ENCODE peak calls at places on chromosomes 11 and 22, in four cellular contexts. E is HepG2, N is K562, T is GM12878. R is an unnamed sample.

GRCh38 chr11:130114281-130114680 is 44.6 kb downstream of the APLP2 start:
- DNase-seq in E (no peak), N (no peak), T (no peak), R (no peak)

GRCh38 chr11:62141111-62142042 is 17.6 kb downstream of the INCENP start:
- DNase-seq in E (no peak), N (no peak), T (no peak), R (no peak)

GRCh38 chr11:36436084-36436483 is 74.0 kb downstream of the TRAF6 start:
- DNase-seq in E (no peak), N (no peak), T (no peak), R (no peak)

GRCh38 chr11:46914363-46914762 is 4.0 kb downstream of the LRP4 start:
- DNase-seq in E (no peak), N (peak; percentile 4), T (no peak), R (no peak)

GRCh38 chr11:20617346-20617745 is 17.9 kb downstream of the SLC6A5 start:
- DNase-seq in E (no peak), N (no peak), T (no peak), R (no peak)

GRCh38 chr11:2672553-2673249 is 27.1 kb downstream of the KCNQ1OT1 start:
- DNase-seq in E (no peak), N (no peak), T (no peak), R (no peak)

GRCh38 chr22:18998998-18999397 is 62.9 kb upstream of the PRODH start:
- DNase-seq in E (no peak), N (peak; percentile 80), T (no peak), R (peak; percentile 40)

GRCh38 chr11:43986327-43986726 is 43.9 kb downstream of the C11orf96 start:
- DNase-seq in E (no peak), N (no peak), T (no peak), R (no peak)

GRCh38 chr11:78833237-78833636 is 258.6 kb upstream of the NARS2 start:
- DNase-seq in E (no peak), N (no peak), T (no peak), R (no peak)

GRCh38 chr11:100525635-100526034 is 161.5 kb upstream of the ARHGAP42 start:
- DNase-seq in E (no peak), N (no peak), T (no peak), R (no peak)

GRCh38 chr11:124101722-124102121 is 13.5 kb upstream of the VWA5A start:
- DNase-seq in E (no peak), N (no peak), T (no peak), R (no peak)

GRCh38 chr22:27801197-27801615 is 350 bp downstream of the MN1 start:
- DNase-seq in E (no peak), N (no peak), T (no peak), R (peak; percentile 72)

GRCh38 chr22:26484360-26484706 is 656 bp downstream of the SRRD start:
- DNase-seq in E (no peak), N (no peak), T (no peak), R (no peak)

GRCh38 chr11:126153999-126154398 is 57.5 kb downstream of the RPUSD4 start:
- DNase-seq in E (no peak), N (no peak), T (no peak), R (peak; percentile 63)

GRCh38 chr11:64814712-64815187 is 4.4 kb upstream of the MEN1 start:
- DNase-seq in E (peak; percentile 24), N (no peak), T (peak; percentile 94), R (no peak)

GRCh38 chr11:94768602-94769511 is 701 bp downstream of the AMOTL1 start:
- DNase-seq in E (no peak), N (peak; percentile 26), T (no peak), R (no peak)

GRCh38 chr11:3103076-3103475 is 45.9 kb upstream of the CARS1 start:
- DNase-seq in E (no peak), N (no peak), T (no peak), R (no peak)

DNA sequence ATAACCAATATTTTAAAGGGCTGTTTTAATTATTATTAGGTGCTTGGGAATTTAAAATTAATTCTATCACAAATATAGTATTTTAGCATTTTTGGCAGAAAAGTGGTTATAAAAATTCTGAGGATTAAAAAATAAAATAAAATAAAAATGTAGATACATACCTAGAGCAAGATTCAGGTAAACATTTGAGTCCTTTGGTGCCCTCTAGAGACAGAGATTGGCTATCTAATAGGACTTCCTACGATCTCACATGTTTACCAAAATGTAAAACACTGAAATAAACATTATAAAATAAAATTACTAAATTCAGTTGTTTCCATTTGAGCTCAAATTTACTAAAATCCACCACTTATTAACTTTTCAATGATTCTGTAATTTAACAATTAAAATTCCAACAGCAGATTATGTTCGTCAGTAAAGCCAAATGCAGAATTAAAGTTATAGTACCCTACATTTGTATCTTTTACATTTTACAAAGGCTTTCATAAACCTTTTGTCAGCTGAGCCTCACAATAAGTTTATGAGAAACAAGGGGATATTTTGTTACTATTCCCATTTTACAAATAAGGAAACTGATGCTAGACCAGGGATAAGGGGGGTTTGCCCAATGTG is 27.7 kb downstream of the SLC36A4 start:
- DNase-seq in E (peak; percentile 24), N (no peak), T (no peak), R (no peak)
- TF ChIP-seq SP1 in E (no peak), N (no peak), T (no peak), R (no peak)

GRCh38 chr11:70364745-70365535 is 33.4 kb upstream of the CTTN start:
- DNase-seq in E (no peak), N (no peak), T (peak; percentile 3), R (no peak)
- TF ChIP-seq FOXM1 in E (no peak), N (no peak), T (no peak), R (no peak)

DNA sequence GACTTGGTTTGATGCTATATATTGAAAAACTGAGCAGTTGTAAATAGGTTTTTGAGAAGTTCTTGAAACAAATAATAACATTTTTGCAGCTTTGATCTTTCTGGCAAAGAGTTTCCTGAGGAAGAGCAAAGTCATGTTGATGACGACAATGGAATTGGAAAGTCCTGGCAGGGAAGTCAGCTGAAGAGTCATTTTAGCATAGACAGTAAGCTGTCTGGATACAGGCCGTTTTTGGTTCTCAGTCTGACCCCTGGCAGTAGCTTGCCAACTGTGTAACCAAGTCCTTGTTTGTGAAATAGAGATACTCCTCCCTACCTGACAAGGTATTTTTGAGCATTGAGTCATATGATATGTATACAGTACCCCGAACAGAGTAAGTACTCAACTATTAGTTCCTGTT is 193.3 kb downstream of the C11orf91 start:
- DNase-seq in E (no peak), N (no peak), T (no peak), R (no peak)
- TF ChIP-seq SP1 in E (no peak), N (no peak), T (no peak), R (no peak)

DNA sequence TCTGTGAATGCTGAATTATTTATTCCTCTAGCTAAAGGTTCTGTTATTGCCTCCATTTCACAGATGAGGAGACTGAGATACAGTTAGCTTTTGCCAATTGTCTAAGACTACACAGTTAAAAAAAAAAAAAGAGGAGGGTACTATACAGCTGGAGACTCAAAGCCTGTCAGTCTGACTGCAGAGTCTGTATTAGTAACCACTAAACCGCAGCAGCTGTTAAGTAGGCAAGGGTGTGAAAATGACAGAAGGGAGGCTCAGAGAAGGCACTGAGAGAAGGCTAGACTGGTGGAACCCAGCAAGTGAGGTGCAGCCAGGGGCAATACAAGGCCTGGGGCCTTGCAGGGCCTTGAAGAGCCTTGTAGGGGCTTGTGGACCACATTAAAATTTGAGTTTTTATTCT is 181.2 kb downstream of the CSNK2A3 start:
- DNase-seq in E (no peak), N (no peak), T (peak; percentile 61), R (no peak)
- TF ChIP-seq FOXM1 in E (no peak), N (no peak), T (no peak), R (no peak)

DNA sequence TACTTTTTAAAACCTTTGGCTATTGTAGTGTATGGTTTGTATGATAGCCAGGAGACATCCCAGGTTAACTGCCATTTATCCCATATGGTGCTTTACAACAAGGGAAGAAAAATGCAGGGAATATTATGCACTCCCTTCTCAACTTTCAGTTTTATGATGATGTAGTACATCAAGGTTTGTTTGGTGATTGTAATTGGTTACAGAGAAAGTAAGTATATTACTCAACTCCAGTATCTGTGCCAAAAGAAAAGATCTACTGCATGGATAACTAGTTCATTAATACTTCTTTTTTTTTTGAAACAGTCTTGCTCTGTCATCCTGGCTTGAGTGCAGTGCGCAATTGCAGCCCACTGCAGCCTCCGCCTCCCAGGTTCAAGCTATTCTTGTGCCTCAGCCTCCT is 65.3 kb downstream of the BCL2L13 start:
- DNase-seq in E (no peak), N (no peak), T (no peak), R (no peak)
- TF ChIP-seq SP1 in E (no peak), N (no peak), T (no peak), R (no peak)

DNA sequence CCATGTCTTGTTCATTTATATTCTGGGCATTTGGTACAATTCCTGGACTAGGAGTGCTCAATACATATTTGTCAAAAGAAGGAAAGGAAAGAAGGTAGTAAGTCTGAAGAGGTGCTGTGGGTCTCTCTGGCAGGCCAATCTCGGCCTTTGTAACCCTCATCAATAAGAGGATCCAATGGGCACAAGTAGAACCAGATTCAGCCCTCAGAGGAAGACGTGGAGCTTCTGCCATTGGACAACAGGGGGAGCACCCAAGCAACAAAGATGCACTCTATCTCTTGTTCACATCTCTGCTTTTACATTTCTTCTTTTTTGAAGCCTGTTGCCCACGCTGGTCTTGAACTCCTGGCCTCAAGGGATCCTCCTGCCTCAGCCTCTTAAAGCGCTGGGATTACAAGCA is 2.2 kb upstream of the VPS11 start:
- DNase-seq in E (peak; percentile 47), N (peak; percentile 72), T (no peak), R (peak; percentile 39)
- TF ChIP-seq FOXM1 in E (no peak), N (no peak), T (no peak), R (no peak)

GRCh38 chr11:35180311-35181233 is 41.6 kb downstream of the CD44 start:
- DNase-seq in E (no peak), N (no peak), T (no peak), R (no peak)
- TF ChIP-seq SP1 in E (no peak), N (no peak), T (no peak), R (no peak)

GRCh38 chr11:122811721-122812120 is 26.6 kb upstream of the CRTAM start:
- DNase-seq in E (no peak), N (no peak), T (no peak), R (no peak)
- TF ChIP-seq FOXM1 in E (no peak), N (no peak), T (no peak), R (no peak)

R was measured in HEK293T.